ENCODE peak calls at places on chromosomes 12 and 14, in eight cellular contexts. X, E, H, D, J, G, P and T are unnamed samples.

GRCh38 chr12:99455350-99456037 is 192.1 kb upstream of the GARIN6 start:
- DNase-seq in X (no peak), J (no peak), E (no peak), H (no peak), D (no peak), P (no peak), G (no peak), T (no peak)

GRCh38 chr14:30108975-30109700 is 181.5 kb upstream of the PRKD1 start:
- DNase-seq in H (no peak), P (peak; percentile 80), E (no peak), X (no peak), G (no peak), J (no peak), D (no peak), T (no peak)

GRCh38 chr14:68510201-68510600 is 282.7 kb downstream of the ZFP36L1 start:
- DNase-seq in G (no peak), X (no peak), P (peak; percentile 69), H (no peak), J (peak; percentile 48), D (peak; percentile 40), E (no peak), T (peak; percentile 97)

GRCh38 chr14:101557811-101558738 is 3.2 kb upstream of the DIO3 start:
- DNase-seq in J (peak; percentile 58), D (peak; percentile 72), E (no peak), X (peak; percentile 49), P (no peak), G (no peak), H (no peak), T (peak; percentile 72)

GRCh38 chr14:90733139-90733808 is 83.0 kb downstream of the TTC7B start:
- DNase-seq in J (no peak), H (no peak), G (no peak), X (peak; percentile 79), P (no peak), D (no peak), E (peak; percentile 36), T (no peak)

GRCh38 chr14:74616507-74616906 is 4.5 kb upstream of the LTBP2 start:
- DNase-seq in G (no peak), J (no peak), D (no peak), X (no peak), H (no peak), E (no peak), P (peak; percentile 91), T (no peak)

GRCh38 chr12:47223848-47224213 is 144.1 kb upstream of the AMIGO2 start:
- DNase-seq in G (no peak), X (no peak), D (peak; percentile 84), P (peak; percentile 22), J (no peak), H (no peak), E (no peak), T (peak; percentile 29)

GRCh38 chr12:6233121-6233971 is 33.1 kb downstream of the CD9 start:
- DNase-seq in E (no peak), G (no peak), J (no peak), D (peak; percentile 65), X (peak; percentile 93), P (no peak), H (no peak), T (no peak)

GRCh38 chr12:111434049-111434448 is 28.3 kb downstream of the SH2B3 start:
- DNase-seq in E (no peak), J (no peak), P (peak; percentile 44), H (no peak), D (no peak), G (no peak), X (no peak), T (no peak)

GRCh38 chr12:25708661-25709060 is 155.6 kb upstream of the LMNTD1 start:
- DNase-seq in D (no peak), J (no peak), E (no peak), X (no peak), P (no peak), H (no peak), G (no peak), T (no peak)

GRCh38 chr12:90841336-90841735 is 113.6 kb downstream of the CCER1 start:
- DNase-seq in H (no peak), G (no peak), E (no peak), X (no peak), P (no peak), J (no peak), D (no peak), T (no peak)

GRCh38 chr14:75022655-75023054 is 19.9 kb downstream of the EIF2B2 start:
- DNase-seq in J (no peak), E (no peak), H (no peak), D (no peak), G (no peak), P (no peak), X (peak; percentile 68), T (no peak)

GRCh38 chr14:56002876-56003625 is 115.2 kb upstream of the PELI2 start:
- DNase-seq in H (no peak), D (no peak), X (no peak), G (no peak), P (no peak), E (no peak), J (no peak), T (no peak)

GRCh38 chr14:60512952-60513554 is 4.1 kb downstream of the SIX6 start:
- DNase-seq in D (no peak), H (no peak), X (no peak), G (no peak), J (no peak), E (no peak), P (no peak), T (no peak)

GRCh38 chr12:49706351-49707126 is 666 bp downstream of the FMNL3 start:
- DNase-seq in D (peak; percentile 5), H (no peak), J (no peak), G (peak; percentile 38), P (peak; percentile 47), X (no peak), E (no peak), T (peak; percentile 41)

GRCh38 chr12:116066381-116067230 is 210.9 kb downstream of the MED13L start:
- DNase-seq in J (no peak), G (peak; percentile 52), E (no peak), P (peak; percentile 48), X (no peak), D (peak; percentile 75), H (no peak), T (no peak)

GRCh38 chr14:68626386-68626785 is 166.5 kb downstream of the ZFP36L1 start:
- DNase-seq in D (no peak), G (no peak), X (peak; percentile 77), P (no peak), J (no peak), E (no peak), H (no peak), T (no peak)

GRCh38 chr12:82650627-82651337 is 35.9 kb upstream of the TMTC2 start:
- DNase-seq in E (no peak), J (no peak), D (no peak), G (no peak), P (no peak), X (no peak), H (no peak), T (no peak)

GRCh38 chr12:109054520-109054919 is 2.1 kb downstream of the USP30 start:
- DNase-seq in D (no peak), X (no peak), H (no peak), J (no peak), P (no peak), E (no peak), G (no peak), T (no peak)

GRCh38 chr14:105495990-105496830 is 5.2 kb downstream of the TEDC1 start:
- DNase-seq in D (no peak), P (no peak), G (no peak), J (peak; percentile 62), H (no peak), X (peak; percentile 10), E (no peak), T (no peak)

GRCh38 chr14:106087855-106088254 is 561.5 kb downstream of the TMEM121 start:
- DNase-seq in E (no peak), G (no peak), J (no peak), H (no peak), X (no peak), P (no peak), D (no peak), T (no peak)

GRCh38 chr12:8689606-8690175 is 8.1 kb upstream of the RIMKLB start:
- DNase-seq in P (no peak), X (no peak), G (no peak), E (no peak), D (no peak), J (no peak), H (no peak), T (no peak)

GRCh38 chr12:26953447-26953846 is 15.2 kb downstream of the FGFR1OP2 start:
- DNase-seq in J (no peak), G (no peak), X (peak; percentile 36), P (peak; percentile 28), E (no peak), D (peak; percentile 21), H (no peak), T (no peak)
- H3K27ac ChIP-seq in J (peak overlapping the region; percentile 45), G (no peak overlapping the region), X (no peak overlapping the region), P (no peak overlapping the region), E (no peak overlapping the region), D (no peak overlapping the region), H (no peak overlapping the region), T (no peak overlapping the region)

DNA sequence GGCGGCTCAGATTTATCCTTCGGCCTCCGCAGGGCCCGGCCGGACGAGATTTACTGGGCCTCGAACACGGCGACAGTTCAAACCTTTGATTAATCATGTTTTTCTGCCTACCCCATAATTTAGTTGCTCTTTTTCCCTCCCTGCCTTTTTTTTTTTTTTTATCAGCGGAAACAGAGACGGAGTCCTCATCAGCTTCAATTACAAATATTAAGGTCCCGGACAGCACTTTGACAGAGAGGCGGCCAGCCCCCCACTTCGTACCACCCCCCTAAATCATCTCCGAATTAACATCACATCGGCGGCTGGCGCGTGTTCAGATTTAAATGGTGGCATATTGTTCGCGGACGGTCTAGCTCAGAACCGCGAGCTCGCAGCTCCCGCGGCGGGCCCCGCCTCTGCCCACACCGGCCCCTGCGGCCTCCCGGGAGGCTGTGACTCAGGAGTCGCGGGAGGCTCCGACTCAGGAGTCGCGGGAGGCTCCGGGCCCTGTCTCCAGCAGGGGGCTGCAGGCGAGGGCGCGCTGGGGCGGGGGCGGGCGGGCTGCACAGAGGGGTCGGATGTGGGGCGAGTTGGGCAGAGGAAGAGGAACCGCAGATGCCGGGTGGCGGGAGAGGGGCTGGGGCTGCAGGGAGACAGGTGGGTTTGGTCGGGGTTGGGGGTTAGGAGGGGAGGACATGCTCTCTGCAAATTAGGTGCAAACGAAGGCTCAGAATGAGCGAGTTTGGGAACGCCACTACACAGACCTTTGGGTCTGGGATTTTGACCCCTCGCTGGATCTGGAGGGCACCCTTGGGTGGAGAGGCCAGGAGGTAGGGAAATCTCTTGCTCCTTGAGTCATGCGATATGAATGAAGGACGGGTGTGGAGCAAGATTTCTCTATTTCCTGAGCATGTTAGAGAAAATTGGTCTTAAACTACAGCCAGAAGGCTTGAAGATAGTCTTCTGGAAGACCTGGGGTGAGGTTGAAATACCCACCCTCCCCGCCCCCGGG is 19.6 kb upstream of the ATP5MC2 start:
- DNase-seq in D (peak; percentile 28), J (peak; percentile 87), E (no peak), P (peak; percentile 55), H (no peak), X (no peak), G (no peak), T (no peak)
- TF ChIP-seq POLR2A in D (no peak), J (no peak), E (no peak), P (no peak), H (no peak), X (no peak), G (no peak), T (no peak)

GRCh38 chr12:2858334-2858733 is 1.5 kb upstream of the TEX52 start:
- DNase-seq in G (no peak), P (no peak), J (no peak), E (no peak), X (peak; percentile 75), D (no peak), H (no peak), T (no peak)
- H3K27ac ChIP-seq in G (no peak overlapping the region), P (no peak overlapping the region), J (no peak overlapping the region), E (no peak overlapping the region), X (peak overlapping the region; percentile 78), D (no peak overlapping the region), H (no peak overlapping the region), T (peak overlapping the region; percentile 10)

GRCh38 chr12:92141585-92142244 is 3.9 kb downstream of the BTG1 start:
- DNase-seq in G (no peak), J (no peak), P (no peak), D (no peak), E (no peak), X (no peak), H (no peak), T (no peak)
- TF ChIP-seq POLR2A in G (no peak), J (peak; percentile 21), P (no peak), D (no peak), E (no peak), X (no peak), H (peak; percentile 16), T (no peak)